ENCODE peak calls at places on chromosomes 11 and 22, in six cellular contexts. One of them, this sample, is unnamed.
A peak's percentile ranks its signal among the peaks of the same experiment; 100 is the strongest.

GRCh38 chr11:15073361-15074205 is at the start of gene CALCB:
- DNase-seq in A549: no peak
- DNase-seq in H1: no peak
- DNase-seq in suprapubic skin: no peak
- DNase-seq in transverse colon: no peak
- DNase-seq in stomach: no peak
- DNase-seq in this sample: no peak

GRCh38 chr22:46935506-46936377 is 173.3 kb downstream of the TBC1D22A start:
- DNase-seq in A549: no peak
- DNase-seq in H1: no peak
- DNase-seq in suprapubic skin: peak; percentile 73
- DNase-seq in transverse colon: peak; percentile 66
- DNase-seq in stomach: no peak
- DNase-seq in this sample: no peak

GRCh38 chr11:2368851-2369180 is 8.3 kb upstream of the CD81 start:
- DNase-seq in A549: no peak
- DNase-seq in H1: no peak
- DNase-seq in suprapubic skin: no peak
- DNase-seq in transverse colon: no peak
- DNase-seq in stomach: no peak
- DNase-seq in this sample: no peak

GRCh38 chr11:7246179-7246578 is 5.5 kb upstream of the SYT9 start:
- DNase-seq in A549: no peak
- DNase-seq in H1: no peak
- DNase-seq in suprapubic skin: no peak
- DNase-seq in transverse colon: no peak
- DNase-seq in stomach: no peak
- DNase-seq in this sample: no peak

GRCh38 chr22:41831828-41832552 is 915 bp upstream of the SREBF2 start:
- DNase-seq in A549: no peak
- DNase-seq in H1: no peak
- DNase-seq in suprapubic skin: no peak
- DNase-seq in transverse colon: no peak
- DNase-seq in stomach: no peak
- DNase-seq in this sample: no peak

GRCh38 chr11:111417766-111418435 is 38.8 kb upstream of the POU2AF1 start:
- DNase-seq in A549: no peak
- DNase-seq in H1: no peak
- DNase-seq in suprapubic skin: no peak
- DNase-seq in transverse colon: peak; percentile 68
- DNase-seq in stomach: no peak
- DNase-seq in this sample: peak; percentile 71

GRCh38 chr11:99952816-99953215 is 734.3 kb upstream of the ARHGAP42 start:
- DNase-seq in A549: no peak
- DNase-seq in H1: no peak
- DNase-seq in suprapubic skin: no peak
- DNase-seq in transverse colon: no peak
- DNase-seq in stomach: no peak
- DNase-seq in this sample: no peak

GRCh38 chr11:72466410-72466809 is 32.1 kb upstream of the CLPB start:
- DNase-seq in A549: no peak
- DNase-seq in H1: no peak
- DNase-seq in suprapubic skin: no peak
- DNase-seq in transverse colon: no peak
- DNase-seq in stomach: no peak
- DNase-seq in this sample: no peak

GRCh38 chr11:118152552-118153471 is at the start of gene SCN4B:
- DNase-seq in A549: peak; percentile 56
- DNase-seq in H1: no peak
- DNase-seq in suprapubic skin: no peak
- DNase-seq in transverse colon: peak; percentile 53
- DNase-seq in stomach: peak; percentile 65
- DNase-seq in this sample: peak; percentile 78

GRCh38 chr22:42635531-42635930 is 4.9 kb downstream of the ATP5MGL start:
- DNase-seq in A549: peak; percentile 44
- DNase-seq in H1: no peak
- DNase-seq in suprapubic skin: peak; percentile 86
- DNase-seq in transverse colon: peak; percentile 55
- DNase-seq in stomach: peak; percentile 67
- DNase-seq in this sample: no peak

GRCh38 chr22:35887296-35887875 is 141.2 kb downstream of the RBFOX2 start:
- DNase-seq in A549: no peak
- DNase-seq in H1: no peak
- DNase-seq in suprapubic skin: no peak
- DNase-seq in transverse colon: no peak
- DNase-seq in stomach: no peak
- DNase-seq in this sample: no peak

GRCh38 chr11:61516675-61517516 is 8.3 kb downstream of the LRRC10B start:
- DNase-seq in A549: peak; percentile 86
- DNase-seq in H1: no peak
- DNase-seq in suprapubic skin: no peak
- DNase-seq in transverse colon: no peak
- DNase-seq in stomach: peak; percentile 35
- DNase-seq in this sample: peak; percentile 74

GRCh38 chr11:36427079-36427478 is 83.0 kb downstream of the TRAF6 start:
- DNase-seq in A549: no peak
- DNase-seq in H1: no peak
- DNase-seq in suprapubic skin: no peak
- DNase-seq in transverse colon: no peak
- DNase-seq in stomach: no peak
- DNase-seq in this sample: no peak

GRCh38 chr11:71153005-71153395 is 99.4 kb downstream of the SHANK2 start:
- DNase-seq in A549: peak; percentile 53
- DNase-seq in H1: no peak
- DNase-seq in suprapubic skin: peak; percentile 68
- DNase-seq in transverse colon: peak; percentile 13
- DNase-seq in stomach: no peak
- DNase-seq in this sample: no peak

GRCh38 chr11:134655189-134655937 is 243.3 kb upstream of the B3GAT1 start:
- DNase-seq in A549: no peak
- DNase-seq in H1: no peak
- DNase-seq in suprapubic skin: peak; percentile 70
- DNase-seq in transverse colon: no peak
- DNase-seq in stomach: peak; percentile 13
- DNase-seq in this sample: no peak

GRCh38 chr22:19996694-19997384 is 19.8 kb downstream of the ARVCF start:
- DNase-seq in A549: no peak
- DNase-seq in H1: no peak
- DNase-seq in suprapubic skin: no peak
- DNase-seq in transverse colon: no peak
- DNase-seq in stomach: no peak
- DNase-seq in this sample: no peak

GRCh38 chr22:48258108-48258705 is 1495.8 kb downstream of the TBC1D22A start:
- DNase-seq in A549: no peak
- DNase-seq in H1: no peak
- DNase-seq in suprapubic skin: peak; percentile 45
- DNase-seq in transverse colon: no peak
- DNase-seq in stomach: no peak
- DNase-seq in this sample: no peak

GRCh38 chr11:104856607-104857006 is 41.7 kb downstream of the CASP12 start:
- DNase-seq in A549: no peak
- DNase-seq in H1: no peak
- DNase-seq in suprapubic skin: no peak
- DNase-seq in transverse colon: no peak
- DNase-seq in stomach: no peak
- DNase-seq in this sample: no peak

GRCh38 chr11:103887001-103887680 is 149.3 kb upstream of the DDI1 start:
- DNase-seq in A549: no peak
- DNase-seq in H1: no peak
- DNase-seq in suprapubic skin: no peak
- DNase-seq in transverse colon: no peak
- DNase-seq in stomach: no peak
- DNase-seq in this sample: no peak

GRCh38 chr11:74626130-74626529 is 33.7 kb downstream of the POLD3 start:
- DNase-seq in A549: no peak
- DNase-seq in H1: no peak
- DNase-seq in suprapubic skin: no peak
- DNase-seq in transverse colon: no peak
- DNase-seq in stomach: no peak
- DNase-seq in this sample: no peak

GRCh38 chr11:59501931-59502330 is 1.4 kb upstream of the OR4D11 start:
- DNase-seq in A549: no peak
- DNase-seq in H1: no peak
- DNase-seq in suprapubic skin: no peak
- DNase-seq in transverse colon: no peak
- DNase-seq in stomach: no peak
- DNase-seq in this sample: no peak

DNA sequence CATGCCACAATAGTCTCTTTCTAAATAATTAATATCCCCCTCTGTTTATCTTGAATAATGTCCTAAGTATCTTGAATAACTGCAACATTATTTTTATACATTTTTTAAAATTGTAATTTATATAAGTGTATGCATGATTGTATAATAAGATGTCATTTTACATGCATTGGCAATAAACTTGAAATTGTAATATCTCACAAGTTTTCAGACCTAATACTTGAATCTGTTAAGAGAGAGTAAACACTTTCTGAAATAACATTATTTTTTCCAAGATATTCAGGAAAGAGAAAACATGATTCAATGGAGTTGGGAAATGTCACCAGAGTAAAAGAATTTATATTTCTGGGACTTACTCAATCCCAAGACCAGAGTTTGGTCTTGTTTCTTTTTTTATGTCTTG is at the start of gene OR4D11:
- DNase-seq in A549: no peak
- DNase-seq in H1: no peak
- DNase-seq in suprapubic skin: no peak
- DNase-seq in transverse colon: no peak
- DNase-seq in stomach: no peak
- DNase-seq in this sample: no peak
- TF ChIP-seq POLR2A in A549: no peak
- TF ChIP-seq POLR2A in H1: no peak
- TF ChIP-seq POLR2A in suprapubic skin: no peak
- TF ChIP-seq POLR2A in transverse colon: no peak
- TF ChIP-seq POLR2A in stomach: no peak
- TF ChIP-seq POLR2A in this sample: no peak

GRCh38 chr11:13114566-13115465 is 105.7 kb downstream of the RASSF10 start:
- DNase-seq in A549: peak; percentile 45
- DNase-seq in H1: no peak
- DNase-seq in suprapubic skin: no peak
- DNase-seq in transverse colon: peak; percentile 26
- DNase-seq in stomach: peak; percentile 50
- DNase-seq in this sample: no peak
- TF ChIP-seq EP300 in A549: no peak
- TF ChIP-seq EP300 in H1: no peak
- TF ChIP-seq EP300 in suprapubic skin: no peak
- TF ChIP-seq EP300 in transverse colon: no peak
- TF ChIP-seq EP300 in stomach: no peak
- TF ChIP-seq EP300 in this sample: no peak

GRCh38 chr11:68905421-68906360 is 2.0 kb downstream of the IGHMBP2 start:
- DNase-seq in A549: no peak
- DNase-seq in H1: no peak
- DNase-seq in suprapubic skin: no peak
- DNase-seq in transverse colon: no peak
- DNase-seq in stomach: no peak
- DNase-seq in this sample: no peak

GRCh38 chr11:68903288-68903630 is 373 bp downstream of the MRPL21 start:
- DNase-seq in A549: no peak
- DNase-seq in H1: no peak
- DNase-seq in suprapubic skin: no peak
- DNase-seq in transverse colon: no peak
- DNase-seq in stomach: no peak
- DNase-seq in this sample: no peak

GRCh38 chr11:68900835-68901381 is 2.7 kb downstream of the MRPL21 start:
- DNase-seq in A549: no peak
- DNase-seq in H1: no peak
- DNase-seq in suprapubic skin: no peak
- DNase-seq in transverse colon: no peak
- DNase-seq in stomach: no peak
- DNase-seq in this sample: no peak

GRCh38 chr11:68904458-68904847 is 762 bp downstream of the IGHMBP2 start:
- DNase-seq in A549: no peak
- DNase-seq in H1: no peak
- DNase-seq in suprapubic skin: no peak
- DNase-seq in transverse colon: peak; percentile 47
- DNase-seq in stomach: no peak
- DNase-seq in this sample: no peak

GRCh38 chr11:68903631-68904457 is at the start of the genes IGHMBP2 and MRPL21:
- DNase-seq in A549: peak; percentile 84
- DNase-seq in H1: peak; percentile 38
- DNase-seq in suprapubic skin: peak; percentile 92
- DNase-seq in transverse colon: peak; percentile 89
- DNase-seq in stomach: peak; percentile 90
- DNase-seq in this sample: peak; percentile 83
- TF ChIP-seq POLR2A in A549: peak; percentile 95
- TF ChIP-seq POLR2A in H1: peak; percentile 86
- TF ChIP-seq POLR2A in suprapubic skin: no peak
- TF ChIP-seq POLR2A in transverse colon: peak; percentile 67
- TF ChIP-seq POLR2A in stomach: no peak
- TF ChIP-seq POLR2A in this sample: peak; percentile 72

DNA sequence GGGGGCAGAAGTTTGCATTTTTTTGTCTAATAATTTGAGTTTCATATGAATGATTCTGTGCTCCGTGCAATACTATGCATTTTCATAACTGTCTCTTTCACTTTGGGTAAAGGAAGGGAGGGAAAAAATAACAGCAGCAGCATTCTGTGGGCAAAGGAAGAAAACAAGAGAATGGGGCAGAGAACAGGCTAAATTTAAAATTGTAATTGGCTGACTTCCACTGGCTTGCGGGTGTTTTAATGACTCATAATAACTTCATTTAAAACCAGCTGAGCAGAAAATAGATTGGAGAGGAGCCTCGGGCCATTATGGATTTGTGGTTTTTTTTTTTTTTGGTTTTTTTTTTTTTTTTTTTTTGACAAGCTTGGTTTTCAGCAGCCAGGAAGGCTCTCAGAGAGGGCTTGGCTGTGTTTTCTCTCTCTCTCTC is 107.4 kb downstream of the ZBTB16 start:
- DNase-seq in A549: no peak
- DNase-seq in H1: no peak
- DNase-seq in suprapubic skin: no peak
- DNase-seq in transverse colon: no peak
- DNase-seq in stomach: no peak
- DNase-seq in this sample: no peak
- TF ChIP-seq EP300 in A549: no peak
- TF ChIP-seq EP300 in H1: no peak
- TF ChIP-seq EP300 in suprapubic skin: no peak
- TF ChIP-seq EP300 in transverse colon: no peak
- TF ChIP-seq EP300 in stomach: no peak
- TF ChIP-seq EP300 in this sample: no peak

GRCh38 chr11:117098269-117099231 is at the start of gene SIK3:
- DNase-seq in A549: peak; percentile 85
- DNase-seq in H1: peak; percentile 43
- DNase-seq in suprapubic skin: peak; percentile 95
- DNase-seq in transverse colon: peak; percentile 96
- DNase-seq in stomach: peak; percentile 96
- DNase-seq in this sample: peak; percentile 98
- TF ChIP-seq POLR2A in A549: peak; percentile 36
- TF ChIP-seq POLR2A in H1: peak; percentile 61
- TF ChIP-seq POLR2A in suprapubic skin: peak; percentile 21
- TF ChIP-seq POLR2A in transverse colon: peak; percentile 66
- TF ChIP-seq POLR2A in stomach: no peak
- TF ChIP-seq POLR2A in this sample: peak; percentile 76

GRCh38 chr11:124673333-124674167 is at the start of the genes SIAE and SPA17:
- DNase-seq in A549: peak; percentile 87
- DNase-seq in H1: peak; percentile 86
- DNase-seq in suprapubic skin: peak; percentile 97
- DNase-seq in transverse colon: peak; percentile 96
- DNase-seq in stomach: peak; percentile 93
- DNase-seq in this sample: peak; percentile 89
- TF ChIP-seq EP300 in A549: no peak
- TF ChIP-seq EP300 in H1: peak; percentile 82
- TF ChIP-seq EP300 in suprapubic skin: no peak
- TF ChIP-seq EP300 in transverse colon: peak; percentile 42
- TF ChIP-seq EP300 in stomach: no peak
- TF ChIP-seq EP300 in this sample: peak; percentile 37

This sample was measured in ovary.